ENCODE peak calls at places on chromosome 15, in seven cellular contexts. F, H, L, S, R, Z and J are unnamed samples.

GRCh38 chr15:72116680-72117447 is 1.1 kb downstream of the MYO9A start:
- DNase-seq in R (no peak), F (peak), Z (no peak), L (no peak), S (peak), H (peak), J (peak)

GRCh38 chr15:60745469-60745971 is 266.6 kb upstream of the ICE2 start:
- DNase-seq in L (no peak), R (no peak), Z (no peak), F (no peak), S (no peak), H (no peak), J (no peak)

GRCh38 chr15:29822685-29823459 is 604 bp upstream of the TJP1 start:
- DNase-seq in R (no peak), S (peak), Z (peak), H (peak), L (peak), F (peak), J (peak)

GRCh38 chr15:48131324-48131723 is 10.5 kb downstream of the SLC24A5 start:
- DNase-seq in F (no peak), R (no peak), H (no peak), Z (no peak), L (no peak), S (no peak), J (no peak)

GRCh38 chr15:84631706-84632272 is 22.3 kb downstream of the WDR73 start:
- DNase-seq in F (no peak), R (no peak), L (no peak), Z (no peak), H (no peak), S (peak), J (no peak)

GRCh38 chr15:38414351-38414750 is 39.6 kb upstream of the FAM98B start:
- DNase-seq in H (peak), S (peak), L (peak), F (peak), R (peak), Z (peak), J (peak)

GRCh38 chr15:101063891-101064794 is 145.0 kb downstream of the LRRK1 start:
- DNase-seq in Z (no peak), R (peak), F (no peak), S (no peak), L (no peak), H (no peak), J (no peak)

GRCh38 chr15:45129651-45130129 is at the start of the genes DUOX1 and DUOXA1:
- DNase-seq in R (no peak), Z (peak), H (peak), F (peak), S (no peak), L (peak), J (peak)

GRCh38 chr15:61172325-61172724 is 56.8 kb downstream of the RORA start:
- DNase-seq in L (no peak), R (no peak), Z (no peak), S (no peak), H (peak), F (no peak), J (no peak)

GRCh38 chr15:75966073-75966472 is 46.2 kb downstream of the NRG4 start:
- DNase-seq in F (no peak), H (no peak), L (no peak), S (peak), R (no peak), Z (no peak), J (no peak)

GRCh38 chr15:76904461-76905012 is 603 bp downstream of the SCAPER start:
- DNase-seq in L (no peak), Z (no peak), S (peak), H (peak), F (peak), R (peak), J (peak)

DNA sequence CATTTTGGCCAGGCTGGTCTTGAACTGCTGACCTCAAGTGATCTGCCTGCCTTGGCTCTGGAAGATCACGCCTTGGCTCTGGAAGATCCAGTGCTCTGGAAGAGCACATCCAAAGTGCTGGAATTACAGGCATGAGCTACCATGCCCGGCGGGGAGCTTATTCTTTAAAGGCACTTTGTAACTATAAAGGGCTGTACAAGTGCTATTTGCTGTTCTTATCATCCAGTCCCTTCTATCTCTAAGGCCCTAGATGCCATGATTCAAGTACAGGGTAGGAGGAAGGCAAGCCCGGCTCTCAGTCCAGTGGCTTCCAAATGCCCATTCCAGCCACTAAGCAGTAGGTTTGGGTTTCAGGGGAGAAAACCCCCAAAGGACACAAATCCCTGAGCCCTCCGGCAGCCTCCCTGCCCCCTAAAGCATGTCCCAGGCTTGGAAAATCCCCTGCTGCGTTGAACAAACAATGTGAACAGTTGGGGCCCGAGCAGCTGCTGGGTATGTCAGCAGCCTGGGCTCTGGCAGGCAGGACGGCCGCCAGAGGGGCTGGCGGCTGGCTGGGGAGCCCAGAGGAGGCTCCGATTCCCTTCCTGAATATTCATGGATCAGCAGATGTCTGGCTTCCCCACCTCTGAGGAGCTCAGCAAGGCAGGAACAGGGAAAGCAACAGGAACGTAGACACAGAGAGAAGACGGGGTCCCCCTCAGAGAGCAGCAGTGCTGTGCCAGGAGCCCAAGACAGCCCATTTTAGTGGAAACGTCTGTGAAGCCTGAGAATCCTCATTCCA is 7.7 kb downstream of the IGDCC4 start:
- DNase-seq in L (no peak), S (no peak), H (peak), F (peak), R (no peak), Z (no peak), J (peak)
- TF ChIP-seq CTCF in L (no peak), S (no peak), H (peak), F (no peak), R (no peak), Z (no peak), J (peak)

GRCh38 chr15:74955017-74955416 is 1.6 kb downstream of the RPP25 start:
- DNase-seq in H (no peak), S (no peak), L (no peak), F (peak), Z (no peak), R (peak), J (no peak)
- TF ChIP-seq EZH2phosphoT487 in H (no peak), S (no peak), L (no peak), F (no peak), Z (no peak), R (no peak), J (no peak)

DNA sequence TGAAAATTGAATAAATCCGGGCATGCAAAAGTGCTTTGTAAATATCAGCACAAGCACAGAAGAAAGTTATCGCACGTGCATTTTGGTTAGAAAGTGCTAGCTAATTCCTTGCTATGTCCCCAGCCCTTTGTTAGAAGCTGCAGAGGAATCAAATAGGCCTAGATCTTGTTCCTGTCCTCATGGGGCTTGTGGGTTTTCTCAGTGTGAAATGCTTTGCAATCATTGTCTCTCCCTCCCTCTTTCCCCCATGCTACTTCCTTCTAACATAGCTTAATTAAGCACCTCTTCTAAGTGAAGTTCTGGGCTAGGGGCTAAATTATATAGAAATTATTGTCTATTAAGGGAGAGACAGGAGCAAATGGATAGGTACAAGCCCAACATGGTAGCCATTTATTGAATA is 271.7 kb downstream of the RPLP1 start:
- DNase-seq in S (no peak), Z (no peak), L (no peak), R (no peak), F (no peak), H (no peak), J (no peak)
- TF ChIP-seq CTCF in S (no peak), Z (no peak), L (no peak), R (no peak), F (no peak), H (no peak), J (no peak)

GRCh38 chr15:85831415-85832113 is 36.8 kb upstream of the KLHL25 start:
- DNase-seq in Z (no peak), S (peak), F (peak), L (peak), R (peak), H (peak), J (peak)
- TF ChIP-seq EZH2phosphoT487 in Z (no peak), S (no peak), F (no peak), L (no peak), R (no peak), H (no peak), J (no peak)

DNA sequence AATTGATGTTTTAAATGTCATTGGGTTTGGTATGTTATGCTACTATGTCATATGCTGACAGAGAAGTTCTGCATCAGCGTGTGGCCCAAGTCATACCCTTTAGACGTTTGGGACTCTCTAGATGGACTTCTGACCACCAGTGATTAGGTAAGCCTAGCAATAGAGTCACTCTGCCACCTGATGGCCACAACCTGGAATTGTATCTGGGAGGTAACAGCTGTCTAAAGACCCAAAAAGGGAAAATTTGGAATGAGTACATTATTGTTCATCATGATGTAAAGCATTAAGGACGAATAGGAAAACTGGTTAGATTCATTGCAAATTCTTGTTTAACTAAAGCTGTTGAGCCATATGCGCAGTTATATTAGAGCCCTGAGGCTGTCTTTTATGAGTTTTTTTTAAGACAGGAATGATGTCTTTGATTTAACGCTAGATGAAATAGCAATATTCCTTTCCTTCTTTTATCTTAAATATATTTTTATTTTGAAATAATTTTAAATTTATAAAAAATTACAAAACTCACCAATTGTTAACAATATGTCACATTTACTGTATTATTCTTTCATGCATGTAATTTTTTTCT is 63.6 kb downstream of the FAM81A start:
- DNase-seq in Z (peak), R (peak), L (peak), H (peak), F (peak), S (peak), J (peak)
- TF ChIP-seq CTCF in Z (peak), R (peak), L (peak), H (peak), F (peak), S (peak), J (peak)

DNA sequence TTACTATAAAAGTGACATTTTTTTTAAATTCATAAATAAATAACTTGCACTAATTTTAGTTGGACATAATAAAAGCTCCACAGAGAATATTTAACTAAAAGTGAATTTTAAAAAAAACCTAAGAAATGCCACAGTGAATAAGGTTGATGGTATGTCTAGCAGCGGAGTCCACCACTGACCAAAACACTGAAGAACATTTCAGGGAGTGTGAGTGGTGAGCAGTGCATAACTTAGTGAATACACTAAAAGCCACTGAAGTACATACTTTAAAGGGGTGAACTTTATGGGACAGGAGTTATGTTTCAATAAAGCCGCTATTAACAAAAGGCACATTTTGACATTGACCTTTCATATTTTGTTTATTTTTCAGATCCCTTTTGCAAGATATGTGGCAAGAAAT is 32.3 kb downstream of the SRP14 start:
- DNase-seq in H (no peak), F (no peak), S (no peak), R (no peak), L (no peak), Z (no peak), J (no peak)
- TF ChIP-seq EZH2phosphoT487 in H (no peak), F (no peak), S (no peak), R (no peak), L (no peak), Z (no peak), J (no peak)

DNA sequence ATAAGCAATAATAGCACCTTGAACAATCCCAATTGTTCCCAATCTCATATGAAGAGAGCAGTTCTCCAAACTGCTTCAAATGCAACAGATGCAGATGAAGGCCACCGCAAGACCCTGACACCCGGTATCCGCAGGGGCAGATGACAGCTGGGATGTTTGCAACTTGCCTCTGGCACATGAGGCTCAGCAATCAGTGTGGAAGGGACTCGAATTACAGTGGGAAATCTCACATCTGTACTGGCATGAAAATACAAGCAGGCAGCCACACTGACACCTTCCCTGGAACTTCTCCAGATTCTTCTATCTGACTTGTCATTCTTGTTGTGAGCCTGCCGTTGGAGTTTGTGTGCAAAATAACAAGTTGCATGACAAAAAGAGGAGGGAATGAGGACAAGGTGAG is 68.8 kb downstream of the WDR76 start:
- DNase-seq in F (no peak), H (no peak), R (no peak), L (no peak), S (no peak), Z (no peak), J (no peak)
- TF ChIP-seq CTCF in F (no peak), H (no peak), R (no peak), L (no peak), S (no peak), Z (no peak), J (no peak)

GRCh38 chr15:70539409-70539808 is 223.9 kb downstream of the UACA start:
- DNase-seq in F (no peak), Z (no peak), S (no peak), H (no peak), L (no peak), R (no peak), J (no peak)

GRCh38 chr15:70541511-70541910 is 221.8 kb downstream of the UACA start:
- DNase-seq in L (no peak), R (no peak), H (no peak), S (no peak), F (no peak), Z (no peak), J (no peak)

GRCh38 chr15:70535955-70536338 is 227.4 kb downstream of the UACA start:
- DNase-seq in L (no peak), H (no peak), S (no peak), F (no peak), R (no peak), Z (no peak), J (no peak)

GRCh38 chr15:70538278-70538677 is 225.1 kb downstream of the UACA start:
- DNase-seq in R (no peak), Z (no peak), L (no peak), F (peak), H (no peak), S (peak), J (no peak)

GRCh38 chr15:70539912-70540520 is 223.3 kb downstream of the UACA start:
- DNase-seq in L (no peak), S (no peak), H (no peak), Z (no peak), F (no peak), R (no peak), J (no peak)
- TF ChIP-seq EZH2phosphoT487 in L (no peak), S (no peak), H (no peak), Z (no peak), F (no peak), R (no peak), J (no peak)